ENCODE peak calls at places on chromosome 10, in seven cellular contexts. E is ovary, P is HCT116, G is transverse colon, A is heart left ventricle, U is IMR-90, K is gastrocnemius medialis. H is an unnamed sample.

GRCh38 chr10:103265712-103266329 is 11.1 kb upstream of the INA start:
- DNase-seq in P (peak), U (peak), G (peak), E (peak), A (peak), K (no peak), H (peak)

GRCh38 chr10:87608756-87609155 is 50.9 kb upstream of the PAPSS2 start:
- DNase-seq in E (no peak), U (no peak), P (no peak), G (no peak), K (no peak), A (no peak), H (no peak)

GRCh38 chr10:13613519-13613918 is 26.8 kb downstream of the PRPF18 start:
- DNase-seq in G (no peak), K (no peak), A (no peak), E (no peak), P (no peak), U (peak), H (no peak)

GRCh38 chr10:36172574-36172973 is 530.5 kb upstream of the FZD8 start:
- DNase-seq in A (peak), U (peak), G (no peak), P (no peak), E (no peak), K (no peak), H (no peak)

GRCh38 chr10:126233182-126233581 is 155.1 kb downstream of the ADAM12 start:
- DNase-seq in U (no peak), K (no peak), P (no peak), A (no peak), E (no peak), G (no peak), H (no peak)

GRCh38 chr10:77618117-77618516 is 19.5 kb downstream of the KCNMA1 start:
- DNase-seq in E (no peak), G (no peak), P (no peak), U (peak), K (no peak), A (no peak), H (no peak)

GRCh38 chr10:5862360-5862929 is 27.2 kb downstream of the ANKRD16 start:
- DNase-seq in A (no peak), K (no peak), E (no peak), G (peak), P (no peak), U (peak), H (no peak)

GRCh38 chr10:11262210-11263038 is 244.8 kb downstream of the CELF2 start:
- DNase-seq in E (no peak), G (no peak), K (no peak), P (no peak), U (no peak), A (no peak), H (no peak)

GRCh38 chr10:22606164-22606614 is 108.2 kb downstream of the PIP4K2A start:
- DNase-seq in E (no peak), U (peak), P (no peak), K (peak), G (peak), A (no peak), H (no peak)

GRCh38 chr10:100569687-100570517 is 34.2 kb downstream of the HIF1AN start:
- DNase-seq in G (no peak), U (no peak), P (peak), K (no peak), E (no peak), A (no peak), H (no peak)

GRCh38 chr10:81108516-81109199 is 571.0 kb downstream of the SH2D4B start:
- DNase-seq in G (peak), E (no peak), K (no peak), A (no peak), P (no peak), U (peak), H (no peak)

GRCh38 chr10:96646774-96647173 is 60.0 kb upstream of the TM9SF3 start:
- DNase-seq in K (no peak), E (no peak), P (no peak), U (no peak), A (no peak), G (no peak), H (no peak)

GRCh38 chr10:60778978-60779668 is 845 bp downstream of the CDK1 start:
- DNase-seq in U (no peak), K (no peak), G (no peak), E (no peak), A (no peak), P (no peak), H (no peak)

GRCh38 chr10:32253300-32253699 is 93.7 kb downstream of the EPC1 start:
- DNase-seq in U (no peak), K (no peak), E (no peak), G (peak), P (peak), A (no peak), H (no peak)

GRCh38 chr10:112801004-112801403 is 149.0 kb upstream of the TCF7L2 start:
- DNase-seq in K (no peak), E (no peak), P (no peak), G (no peak), U (no peak), A (no peak), H (no peak)

GRCh38 chr10:8312861-8313260 is 258.4 kb downstream of the GATA3 start:
- DNase-seq in E (no peak), P (no peak), U (peak), G (no peak), A (no peak), K (no peak), H (no peak)

GRCh38 chr10:96986200-96986856 is 154.2 kb downstream of the LCOR start:
- DNase-seq in G (no peak), K (no peak), A (no peak), E (no peak), U (no peak), P (no peak), H (no peak)

GRCh38 chr10:121236621-121237020 is 361.6 kb downstream of the FGFR2 start:
- DNase-seq in A (no peak), U (no peak), P (peak), K (no peak), G (no peak), E (no peak), H (no peak)

DNA sequence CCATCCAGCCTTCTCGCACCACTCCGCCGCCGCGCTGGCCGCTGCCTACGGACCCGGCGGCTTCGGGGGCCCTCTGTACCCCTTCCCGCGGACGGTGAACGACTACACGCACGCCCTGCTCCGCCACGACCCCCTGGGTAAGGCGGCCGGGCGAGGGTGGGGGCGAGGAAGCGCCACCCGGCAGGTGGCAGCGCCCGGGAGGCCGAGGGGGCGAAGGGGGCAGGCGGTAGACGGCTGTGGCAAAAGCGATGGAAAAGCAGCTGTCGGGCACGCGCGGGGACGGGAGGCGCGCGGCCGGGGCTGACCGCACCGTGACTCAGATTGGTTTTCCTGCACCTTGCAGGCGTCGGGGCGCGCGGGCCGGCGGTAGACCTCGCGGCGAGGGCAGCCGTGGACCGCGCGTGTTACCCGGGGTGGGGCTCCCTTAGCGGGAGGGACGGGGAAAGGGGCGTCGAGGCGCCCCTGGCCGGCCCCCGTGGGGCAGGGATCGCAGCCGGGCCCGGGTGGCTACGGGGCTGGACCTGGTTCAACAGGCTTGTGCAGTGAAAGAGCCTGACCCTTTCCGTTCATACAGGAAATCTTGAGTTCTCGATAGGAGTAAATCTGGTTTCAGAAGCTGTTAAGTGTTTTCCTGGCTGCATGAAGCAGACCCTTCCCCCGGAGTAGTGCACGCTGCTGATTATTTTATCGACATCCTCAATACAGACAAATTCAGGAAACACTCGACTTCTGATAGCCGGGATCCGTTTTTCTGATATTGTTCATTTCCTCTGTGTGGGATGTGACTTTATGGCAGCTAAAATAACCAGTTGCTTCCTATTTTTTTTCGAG is 671 bp downstream of the HHEX start:
- DNase-seq in A (peak), K (no peak), G (peak), E (peak), U (peak), P (peak), H (no peak)
- TF ChIP-seq POLR2A in A (no peak), K (no peak), G (no peak), E (no peak), U (no peak), P (no peak), H (no peak)

GRCh38 chr10:123008379-123009104 is at the start of the genes ACADSB and IKZF5:
- DNase-seq in P (peak), U (peak), E (peak), A (peak), K (peak), G (peak), H (peak)
- TF ChIP-seq POLR2A in P (peak), U (peak), E (peak), A (peak), K (peak), G (peak), H (peak)

GRCh38 chr10:124377101-124377500 is 41.6 kb downstream of the OAT start:
- DNase-seq in U (no peak), P (no peak), A (no peak), K (no peak), E (no peak), G (no peak), H (no peak)

GRCh38 chr10:124375691-124376090 is 43.0 kb downstream of the OAT start:
- DNase-seq in P (no peak), G (no peak), A (no peak), K (no peak), E (no peak), U (no peak), H (no peak)

GRCh38 chr10:124374535-124375352 is 44.0 kb downstream of the OAT start:
- DNase-seq in E (no peak), K (no peak), P (no peak), G (no peak), U (no peak), A (no peak), H (no peak)

GRCh38 chr10:124375353-124375614 is 43.4 kb downstream of the OAT start:
- DNase-seq in G (no peak), E (no peak), A (no peak), K (no peak), U (no peak), P (no peak), H (no peak)

GRCh38 chr10:124376411-124376810 is 42.3 kb downstream of the OAT start:
- DNase-seq in U (no peak), K (no peak), E (no peak), A (no peak), G (no peak), P (no peak), H (no peak)
- TF ChIP-seq POLR2A in U (no peak), K (no peak), E (no peak), A (no peak), G (no peak), P (no peak), H (no peak)

GRCh38 chr10:102064868-102065560 is at the start of gene HPS6:
- DNase-seq in U (peak), G (peak), P (peak), A (peak), K (peak), E (peak), H (peak)
- TF ChIP-seq POLR2A in U (peak), G (peak), P (peak), A (no peak), K (peak), E (peak), H (peak)

GRCh38 chr10:131891929-131892816 is 8.6 kb upstream of the PPP2R2D start:
- DNase-seq in A (no peak), E (peak), U (no peak), P (no peak), G (no peak), K (no peak), H (no peak)
- TF ChIP-seq POLR2A in A (no peak), E (no peak), U (no peak), P (no peak), G (no peak), K (no peak), H (no peak)

DNA sequence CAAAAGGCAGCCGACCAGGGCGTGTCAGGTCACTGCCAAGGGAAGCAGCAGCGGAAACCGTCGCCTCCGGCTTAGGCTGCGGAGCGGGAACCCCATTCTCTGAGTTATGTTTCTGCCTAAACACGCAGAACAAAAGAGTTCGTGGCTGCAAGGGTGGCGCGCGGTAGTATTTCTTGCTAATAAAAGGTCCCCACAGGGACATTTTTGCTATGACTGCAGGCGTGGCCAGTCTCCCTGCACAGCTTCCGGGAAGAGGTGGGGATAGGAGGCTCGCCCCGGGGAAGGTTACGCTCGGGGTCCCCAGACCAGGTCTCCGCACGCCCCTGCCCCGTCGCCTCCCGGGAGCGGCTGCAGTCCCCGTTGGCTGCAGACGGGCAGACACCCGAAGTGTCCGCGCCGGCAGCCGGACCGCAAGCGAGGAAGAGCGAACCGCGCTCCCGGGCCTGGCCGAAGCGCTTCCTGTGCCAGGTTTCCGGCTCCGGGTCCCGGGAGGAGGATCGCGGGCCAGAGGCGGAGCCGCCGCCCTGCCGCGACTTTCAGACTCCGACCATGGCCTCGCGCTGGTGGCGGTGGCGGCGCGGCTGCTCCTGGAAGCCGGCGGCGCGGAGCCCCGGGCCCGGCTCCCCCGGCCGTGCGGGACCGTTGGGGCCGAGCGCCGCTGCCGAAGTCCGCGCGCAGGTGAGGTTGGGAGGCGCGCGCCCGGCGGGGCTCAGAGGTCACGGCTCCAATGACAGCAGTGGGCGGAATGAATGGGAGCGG is at the start of gene PDSS1:
- DNase-seq in P (peak), G (peak), A (peak), E (peak), U (peak), K (peak), H (peak)
- TF ChIP-seq POLR2A in P (no peak), G (peak), A (no peak), E (no peak), U (no peak), K (no peak), H (peak)

H was measured in uterus.